ENCODE peak calls at places on chromosomes 6 and 20, in six cellular contexts. One of them, this sample, is unnamed.

GRCh38 chr6:37503486-37503980 is 3.8 kb upstream of the CCDC167 start:
- DNase-seq in cardiac muscle cell: no peak
- DNase-seq in GM10248: no peak
- DNase-seq in tibial artery: no peak
- DNase-seq in H9: no peak
- DNase-seq in CD8-positive, alpha-beta T cell: no peak
- DNase-seq in this sample: no peak

GRCh38 chr20:36173451-36173933 is 19.0 kb downstream of the EPB41L1 start:
- DNase-seq in cardiac muscle cell: peak; percentile 93
- DNase-seq in GM10248: no peak
- DNase-seq in tibial artery: no peak
- DNase-seq in H9: peak; percentile 92
- DNase-seq in CD8-positive, alpha-beta T cell: peak; percentile 12
- DNase-seq in this sample: peak; percentile 41

GRCh38 chr6:13222048-13222447 is 106.3 kb downstream of the TBC1D7 start:
- DNase-seq in cardiac muscle cell: no peak
- DNase-seq in GM10248: no peak
- DNase-seq in tibial artery: no peak
- DNase-seq in H9: no peak
- DNase-seq in CD8-positive, alpha-beta T cell: no peak
- DNase-seq in this sample: no peak

GRCh38 chr6:170165501-170166117 is 125.3 kb downstream of the DLL1 start:
- DNase-seq in cardiac muscle cell: peak; percentile 29
- DNase-seq in GM10248: no peak
- DNase-seq in tibial artery: no peak
- DNase-seq in H9: no peak
- DNase-seq in CD8-positive, alpha-beta T cell: no peak
- DNase-seq in this sample: no peak

GRCh38 chr6:3194535-3195376 is 32.7 kb downstream of the TUBB2B start:
- DNase-seq in cardiac muscle cell: peak; percentile 5
- DNase-seq in GM10248: peak; percentile 59
- DNase-seq in tibial artery: no peak
- DNase-seq in H9: peak; percentile 65
- DNase-seq in CD8-positive, alpha-beta T cell: no peak
- DNase-seq in this sample: peak; percentile 61

GRCh38 chr20:48486065-48486464 is 341.7 kb downstream of the PREX1 start:
- DNase-seq in cardiac muscle cell: no peak
- DNase-seq in GM10248: no peak
- DNase-seq in tibial artery: no peak
- DNase-seq in H9: no peak
- DNase-seq in CD8-positive, alpha-beta T cell: no peak
- DNase-seq in this sample: no peak

GRCh38 chr6:142329486-142330113 is 27.8 kb downstream of the ADGRG6 start:
- DNase-seq in cardiac muscle cell: no peak
- DNase-seq in GM10248: no peak
- DNase-seq in tibial artery: no peak
- DNase-seq in H9: no peak
- DNase-seq in CD8-positive, alpha-beta T cell: no peak
- DNase-seq in this sample: no peak

GRCh38 chr6:71125216-71125615 is 163.4 kb upstream of the OGFRL1 start:
- DNase-seq in cardiac muscle cell: no peak
- DNase-seq in GM10248: no peak
- DNase-seq in tibial artery: no peak
- DNase-seq in H9: no peak
- DNase-seq in CD8-positive, alpha-beta T cell: no peak
- DNase-seq in this sample: no peak

GRCh38 chr6:122609881-122610689 is at the start of gene PKIB:
- DNase-seq in cardiac muscle cell: peak; percentile 67
- DNase-seq in GM10248: peak; percentile 64
- DNase-seq in tibial artery: peak; percentile 62
- DNase-seq in H9: peak; percentile 82
- DNase-seq in CD8-positive, alpha-beta T cell: peak; percentile 34
- DNase-seq in this sample: peak; percentile 81

GRCh38 chr6:24323632-24324337 is 34.1 kb downstream of the DCDC2 start:
- DNase-seq in cardiac muscle cell: no peak
- DNase-seq in GM10248: no peak
- DNase-seq in tibial artery: no peak
- DNase-seq in H9: no peak
- DNase-seq in CD8-positive, alpha-beta T cell: no peak
- DNase-seq in this sample: no peak

GRCh38 chr6:157108923-157109322 is 214.4 kb downstream of the TMEM242 start:
- DNase-seq in cardiac muscle cell: no peak
- DNase-seq in GM10248: no peak
- DNase-seq in tibial artery: no peak
- DNase-seq in H9: no peak
- DNase-seq in CD8-positive, alpha-beta T cell: no peak
- DNase-seq in this sample: no peak

GRCh38 chr6:32152414-32153251 is 894 bp upstream of the PRRT1 start:
- DNase-seq in cardiac muscle cell: peak; percentile 47
- DNase-seq in GM10248: no peak
- DNase-seq in tibial artery: no peak
- DNase-seq in H9: no peak
- DNase-seq in CD8-positive, alpha-beta T cell: no peak
- DNase-seq in this sample: no peak

GRCh38 chr20:36109251-36109947 is 45.1 kb upstream of the EPB41L1 start:
- DNase-seq in cardiac muscle cell: no peak
- DNase-seq in GM10248: no peak
- DNase-seq in tibial artery: no peak
- DNase-seq in H9: no peak
- DNase-seq in CD8-positive, alpha-beta T cell: no peak
- DNase-seq in this sample: no peak

GRCh38 chr6:61886608-61887259 is 399.3 kb downstream of the KHDRBS2 start:
- DNase-seq in cardiac muscle cell: peak; percentile 22
- DNase-seq in GM10248: no peak
- DNase-seq in tibial artery: no peak
- DNase-seq in H9: no peak
- DNase-seq in CD8-positive, alpha-beta T cell: no peak
- DNase-seq in this sample: no peak

GRCh38 chr20:25273046-25273445 is 25.2 kb downstream of the PYGB start:
- DNase-seq in cardiac muscle cell: no peak
- DNase-seq in GM10248: no peak
- DNase-seq in tibial artery: peak; percentile 10
- DNase-seq in H9: no peak
- DNase-seq in CD8-positive, alpha-beta T cell: no peak
- DNase-seq in this sample: no peak

GRCh38 chr6:119612871-119613515 is 263.4 kb upstream of the MAN1A1 start:
- DNase-seq in cardiac muscle cell: no peak
- DNase-seq in GM10248: no peak
- DNase-seq in tibial artery: no peak
- DNase-seq in H9: no peak
- DNase-seq in CD8-positive, alpha-beta T cell: no peak
- DNase-seq in this sample: no peak

GRCh38 chr20:53623454-53624206 is 30.0 kb upstream of the ZNF217 start:
- DNase-seq in cardiac muscle cell: peak; percentile 60
- DNase-seq in GM10248: no peak
- DNase-seq in tibial artery: peak; percentile 83
- DNase-seq in H9: peak; percentile 64
- DNase-seq in CD8-positive, alpha-beta T cell: peak; percentile 34
- DNase-seq in this sample: peak; percentile 45

GRCh38 chr6:43216200-43216599 is 13.1 kb downstream of the DNPH1 start:
- DNase-seq in cardiac muscle cell: no peak
- DNase-seq in GM10248: no peak
- DNase-seq in tibial artery: no peak
- DNase-seq in H9: no peak
- DNase-seq in CD8-positive, alpha-beta T cell: no peak
- DNase-seq in this sample: no peak

GRCh38 chr20:63186084-63186483 is 29.8 kb downstream of the YTHDF1 start:
- DNase-seq in cardiac muscle cell: no peak
- DNase-seq in GM10248: no peak
- DNase-seq in tibial artery: no peak
- DNase-seq in H9: no peak
- DNase-seq in CD8-positive, alpha-beta T cell: no peak
- DNase-seq in this sample: no peak

GRCh38 chr20:63187338-63188158 is 28.4 kb downstream of the YTHDF1 start:
- DNase-seq in cardiac muscle cell: no peak
- DNase-seq in GM10248: no peak
- DNase-seq in tibial artery: no peak
- DNase-seq in H9: no peak
- DNase-seq in CD8-positive, alpha-beta T cell: no peak
- DNase-seq in this sample: no peak

GRCh38 chr20:63188159-63188442 is 27.8 kb downstream of the YTHDF1 start:
- DNase-seq in cardiac muscle cell: no peak
- DNase-seq in GM10248: no peak
- DNase-seq in tibial artery: no peak
- DNase-seq in H9: no peak
- DNase-seq in CD8-positive, alpha-beta T cell: no peak
- DNase-seq in this sample: no peak

GRCh38 chr20:63185215-63185796 is 30.6 kb downstream of the YTHDF1 start:
- DNase-seq in cardiac muscle cell: no peak
- DNase-seq in GM10248: no peak
- DNase-seq in tibial artery: no peak
- DNase-seq in H9: no peak
- DNase-seq in CD8-positive, alpha-beta T cell: no peak
- DNase-seq in this sample: no peak

GRCh38 chr20:63186528-63187316 is 29.2 kb downstream of the YTHDF1 start:
- DNase-seq in cardiac muscle cell: no peak
- DNase-seq in GM10248: no peak
- DNase-seq in tibial artery: no peak
- DNase-seq in H9: no peak
- DNase-seq in CD8-positive, alpha-beta T cell: no peak
- DNase-seq in this sample: no peak
- TF ChIP-seq CTCF in cardiac muscle cell: peak; percentile 4
- TF ChIP-seq CTCF in GM10248: no peak
- TF ChIP-seq CTCF in tibial artery: no peak
- TF ChIP-seq CTCF in H9: peak; percentile 40
- TF ChIP-seq CTCF in CD8-positive, alpha-beta T cell: no peak
- TF ChIP-seq CTCF in this sample: no peak

GRCh38 chr6:161103475-161103874 is 111.9 kb downstream of the MAP3K4 start:
- DNase-seq in cardiac muscle cell: no peak
- DNase-seq in GM10248: no peak
- DNase-seq in tibial artery: no peak
- DNase-seq in H9: no peak
- DNase-seq in CD8-positive, alpha-beta T cell: no peak
- DNase-seq in this sample: no peak

GRCh38 chr6:161104966-161105365 is 113.4 kb downstream of the MAP3K4 start:
- DNase-seq in cardiac muscle cell: no peak
- DNase-seq in GM10248: no peak
- DNase-seq in tibial artery: no peak
- DNase-seq in H9: no peak
- DNase-seq in CD8-positive, alpha-beta T cell: no peak
- DNase-seq in this sample: no peak

GRCh38 chr6:161100072-161100471 is 108.5 kb downstream of the MAP3K4 start:
- DNase-seq in cardiac muscle cell: no peak
- DNase-seq in GM10248: no peak
- DNase-seq in tibial artery: no peak
- DNase-seq in H9: no peak
- DNase-seq in CD8-positive, alpha-beta T cell: no peak
- DNase-seq in this sample: no peak

GRCh38 chr6:161105408-161105807 is 113.8 kb downstream of the MAP3K4 start:
- DNase-seq in cardiac muscle cell: no peak
- DNase-seq in GM10248: no peak
- DNase-seq in tibial artery: no peak
- DNase-seq in H9: no peak
- DNase-seq in CD8-positive, alpha-beta T cell: no peak
- DNase-seq in this sample: no peak

GRCh38 chr6:161101517-161101916 is 109.9 kb downstream of the MAP3K4 start:
- DNase-seq in cardiac muscle cell: peak; percentile 43
- DNase-seq in GM10248: no peak
- DNase-seq in tibial artery: no peak
- DNase-seq in H9: no peak
- DNase-seq in CD8-positive, alpha-beta T cell: no peak
- DNase-seq in this sample: peak; percentile 41
- TF ChIP-seq CTCF in cardiac muscle cell: peak; percentile 20
- TF ChIP-seq CTCF in GM10248: peak; percentile 6
- TF ChIP-seq CTCF in tibial artery: no peak
- TF ChIP-seq CTCF in H9: peak; percentile 60
- TF ChIP-seq CTCF in CD8-positive, alpha-beta T cell: no peak
- TF ChIP-seq CTCF in this sample: no peak

GRCh38 chr6:30914076-30914853 is at the start of gene VARS2:
- DNase-seq in cardiac muscle cell: peak; percentile 94
- DNase-seq in GM10248: peak; percentile 99
- DNase-seq in tibial artery: peak; percentile 90
- DNase-seq in H9: peak; percentile 89
- DNase-seq in CD8-positive, alpha-beta T cell: peak; percentile 82
- DNase-seq in this sample: peak; percentile 85
- TF ChIP-seq CTCF in cardiac muscle cell: peak; percentile 51
- TF ChIP-seq CTCF in GM10248: peak; percentile 17
- TF ChIP-seq CTCF in tibial artery: peak; percentile 43
- TF ChIP-seq CTCF in H9: no peak
- TF ChIP-seq CTCF in CD8-positive, alpha-beta T cell: no peak
- TF ChIP-seq CTCF in this sample: no peak

DNA sequence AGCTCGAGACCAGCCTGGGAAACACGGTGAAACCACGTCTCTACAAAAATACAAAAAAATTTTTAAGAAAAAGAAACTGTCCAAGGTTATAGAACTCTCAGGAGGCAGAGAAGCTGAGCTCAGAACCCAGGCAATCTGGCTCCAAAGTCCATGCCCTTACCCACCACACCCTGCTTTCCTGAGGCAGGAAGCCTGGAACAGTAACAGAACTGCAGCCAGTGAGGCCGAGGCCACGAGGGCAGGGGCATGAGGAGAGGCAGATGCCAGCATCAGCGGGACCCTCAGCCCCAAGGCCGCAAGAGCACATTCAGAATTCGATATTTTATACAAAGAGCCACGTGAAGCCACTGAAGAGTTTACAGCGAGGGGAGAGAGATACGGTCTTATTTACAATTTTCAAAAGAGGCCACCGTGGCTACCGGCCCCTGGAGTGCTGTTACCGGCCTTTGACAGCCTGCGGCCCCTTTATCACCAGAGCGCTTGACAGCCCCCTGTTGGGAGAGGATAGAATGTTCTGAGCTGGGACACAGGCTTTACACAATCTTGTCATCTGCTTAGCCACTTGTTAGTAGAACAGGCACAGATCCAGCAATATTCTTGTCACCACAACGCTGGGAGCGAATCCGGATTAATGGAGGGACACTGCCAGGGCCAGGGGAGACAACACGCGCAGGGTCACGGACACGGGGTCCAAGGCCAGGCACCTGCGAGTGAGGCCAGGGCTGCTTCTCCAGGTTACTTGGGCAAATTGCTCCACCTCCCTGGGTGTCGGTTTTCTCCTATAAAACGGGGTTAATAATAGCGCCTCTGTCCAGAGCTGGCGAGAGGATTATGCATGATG is 5.6 kb downstream of the SPATA2 start:
- DNase-seq in cardiac muscle cell: peak; percentile 69
- DNase-seq in GM10248: no peak
- DNase-seq in tibial artery: no peak
- DNase-seq in H9: no peak
- DNase-seq in CD8-positive, alpha-beta T cell: no peak
- DNase-seq in this sample: peak; percentile 42
- TF ChIP-seq CTCF in cardiac muscle cell: peak; percentile 9
- TF ChIP-seq CTCF in GM10248: no peak
- TF ChIP-seq CTCF in tibial artery: no peak
- TF ChIP-seq CTCF in H9: peak; percentile 56
- TF ChIP-seq CTCF in CD8-positive, alpha-beta T cell: no peak
- TF ChIP-seq CTCF in this sample: no peak

GRCh38 chr20:61120595-61121515 is 131.2 kb upstream of the CDH4 start:
- DNase-seq in cardiac muscle cell: peak; percentile 68
- DNase-seq in GM10248: no peak
- DNase-seq in tibial artery: peak; percentile 36
- DNase-seq in H9: peak; percentile 80
- DNase-seq in CD8-positive, alpha-beta T cell: peak; percentile 26
- DNase-seq in this sample: peak; percentile 66
- TF ChIP-seq CTCF in cardiac muscle cell: peak; percentile 29
- TF ChIP-seq CTCF in GM10248: no peak
- TF ChIP-seq CTCF in tibial artery: peak; percentile 33
- TF ChIP-seq CTCF in H9: peak; percentile 84
- TF ChIP-seq CTCF in CD8-positive, alpha-beta T cell: no peak
- TF ChIP-seq CTCF in this sample: peak; percentile 32